ENCODE peak calls at places on chromosomes 12 and 14, in nine cellular contexts. One of them, this sample, is unnamed.
A peak's percentile ranks its signal among the peaks of the same experiment; 100 is the strongest.

GRCh38 chr14:59919582-59920377 is at the start of gene LRRC9:
- DNase-seq in CD4-positive, alpha-beta T cell: peak; percentile 37
- DNase-seq in astrocyte: peak; percentile 0
- DNase-seq in psoas muscle: peak; percentile 9
- DNase-seq in foreskin fibroblast: no peak
- DNase-seq in tibial nerve: no peak
- DNase-seq in cardiac fibroblast: peak; percentile 2
- DNase-seq in endodermal cell: peak; percentile 98
- DNase-seq in cardiac muscle cell: peak; percentile 90
- DNase-seq in this sample: no peak

GRCh38 chr14:30443368-30444007 is 115.5 kb upstream of the G2E3 start:
- DNase-seq in cardiac fibroblast: peak; percentile 65
- DNase-seq in astrocyte: peak; percentile 30
- DNase-seq in psoas muscle: no peak
- DNase-seq in foreskin fibroblast: peak; percentile 10
- DNase-seq in CD4-positive, alpha-beta T cell: no peak
- DNase-seq in endodermal cell: no peak
- DNase-seq in tibial nerve: no peak
- DNase-seq in cardiac muscle cell: peak; percentile 66
- DNase-seq in this sample: no peak

GRCh38 chr12:31682136-31682962 is 22.9 kb downstream of the ETFBKMT start:
- DNase-seq in endodermal cell: peak; percentile 95
- DNase-seq in tibial nerve: peak; percentile 43
- DNase-seq in foreskin fibroblast: peak; percentile 64
- DNase-seq in psoas muscle: no peak
- DNase-seq in cardiac muscle cell: peak; percentile 65
- DNase-seq in astrocyte: peak; percentile 69
- DNase-seq in CD4-positive, alpha-beta T cell: peak; percentile 62
- DNase-seq in cardiac fibroblast: peak; percentile 91
- DNase-seq in this sample: peak; percentile 71

GRCh38 chr14:24259282-24260025 is 3.5 kb downstream of the TGM1 start:
- DNase-seq in CD4-positive, alpha-beta T cell: no peak
- DNase-seq in astrocyte: peak; percentile 53
- DNase-seq in cardiac fibroblast: peak; percentile 38
- DNase-seq in foreskin fibroblast: no peak
- DNase-seq in endodermal cell: no peak
- DNase-seq in tibial nerve: no peak
- DNase-seq in psoas muscle: no peak
- DNase-seq in cardiac muscle cell: no peak
- DNase-seq in this sample: no peak

GRCh38 chr12:42296503-42297109 is 29.3 kb downstream of the ZCRB1 start:
- DNase-seq in CD4-positive, alpha-beta T cell: no peak
- DNase-seq in psoas muscle: no peak
- DNase-seq in endodermal cell: peak; percentile 59
- DNase-seq in cardiac muscle cell: no peak
- DNase-seq in astrocyte: no peak
- DNase-seq in foreskin fibroblast: no peak
- DNase-seq in cardiac fibroblast: peak; percentile 34
- DNase-seq in tibial nerve: no peak
- DNase-seq in this sample: no peak

GRCh38 chr12:44000309-44000952 is 164.6 kb downstream of the TMEM117 start:
- DNase-seq in cardiac muscle cell: peak; percentile 74
- DNase-seq in cardiac fibroblast: peak; percentile 64
- DNase-seq in CD4-positive, alpha-beta T cell: no peak
- DNase-seq in foreskin fibroblast: peak; percentile 13
- DNase-seq in psoas muscle: no peak
- DNase-seq in astrocyte: peak; percentile 8
- DNase-seq in tibial nerve: no peak
- DNase-seq in endodermal cell: peak; percentile 92
- DNase-seq in this sample: no peak

GRCh38 chr14:72565917-72566316 is 328.0 kb downstream of the DPF3 start:
- DNase-seq in foreskin fibroblast: no peak
- DNase-seq in cardiac muscle cell: no peak
- DNase-seq in cardiac fibroblast: no peak
- DNase-seq in astrocyte: no peak
- DNase-seq in tibial nerve: no peak
- DNase-seq in endodermal cell: no peak
- DNase-seq in psoas muscle: no peak
- DNase-seq in CD4-positive, alpha-beta T cell: no peak
- DNase-seq in this sample: no peak

GRCh38 chr14:20578325-20578724 is 9.5 kb downstream of the RNASE11 start:
- DNase-seq in cardiac muscle cell: no peak
- DNase-seq in psoas muscle: no peak
- DNase-seq in tibial nerve: no peak
- DNase-seq in cardiac fibroblast: no peak
- DNase-seq in endodermal cell: peak; percentile 85
- DNase-seq in foreskin fibroblast: no peak
- DNase-seq in astrocyte: no peak
- DNase-seq in CD4-positive, alpha-beta T cell: no peak
- DNase-seq in this sample: no peak

GRCh38 chr12:122018937-122019336 is 2.7 kb upstream of the BCL7A start:
- DNase-seq in psoas muscle: no peak
- DNase-seq in cardiac fibroblast: no peak
- DNase-seq in tibial nerve: no peak
- DNase-seq in astrocyte: no peak
- DNase-seq in CD4-positive, alpha-beta T cell: no peak
- DNase-seq in cardiac muscle cell: no peak
- DNase-seq in endodermal cell: no peak
- DNase-seq in foreskin fibroblast: no peak
- DNase-seq in this sample: no peak

GRCh38 chr12:6373022-6373787 is 2.2 kb downstream of the SCNN1A start:
- DNase-seq in cardiac fibroblast: no peak
- DNase-seq in psoas muscle: no peak
- DNase-seq in tibial nerve: no peak
- DNase-seq in cardiac muscle cell: no peak
- DNase-seq in endodermal cell: no peak
- DNase-seq in astrocyte: no peak
- DNase-seq in foreskin fibroblast: no peak
- DNase-seq in CD4-positive, alpha-beta T cell: no peak
- DNase-seq in this sample: no peak

GRCh38 chr14:36020120-36021029 is 156.1 kb downstream of the PTCSC3 start:
- DNase-seq in psoas muscle: no peak
- DNase-seq in endodermal cell: no peak
- DNase-seq in CD4-positive, alpha-beta T cell: no peak
- DNase-seq in cardiac fibroblast: no peak
- DNase-seq in foreskin fibroblast: no peak
- DNase-seq in tibial nerve: no peak
- DNase-seq in astrocyte: no peak
- DNase-seq in cardiac muscle cell: no peak
- DNase-seq in this sample: no peak

GRCh38 chr12:6161124-6161882 is 36.8 kb upstream of the VWF start:
- DNase-seq in endodermal cell: no peak
- DNase-seq in astrocyte: peak; percentile 67
- DNase-seq in cardiac muscle cell: no peak
- DNase-seq in psoas muscle: peak; percentile 41
- DNase-seq in cardiac fibroblast: peak; percentile 73
- DNase-seq in tibial nerve: no peak
- DNase-seq in foreskin fibroblast: peak; percentile 68
- DNase-seq in CD4-positive, alpha-beta T cell: no peak
- DNase-seq in this sample: no peak

GRCh38 chr12:124484526-124484953 is 82.9 kb downstream of the NCOR2 start:
- DNase-seq in tibial nerve: no peak
- DNase-seq in foreskin fibroblast: no peak
- DNase-seq in astrocyte: no peak
- DNase-seq in cardiac muscle cell: no peak
- DNase-seq in endodermal cell: no peak
- DNase-seq in CD4-positive, alpha-beta T cell: no peak
- DNase-seq in cardiac fibroblast: no peak
- DNase-seq in psoas muscle: no peak
- DNase-seq in this sample: no peak

GRCh38 chr14:50403433-50403832 is 6.8 kb upstream of the CDKL1 start:
- DNase-seq in tibial nerve: no peak
- DNase-seq in cardiac muscle cell: no peak
- DNase-seq in endodermal cell: no peak
- DNase-seq in foreskin fibroblast: no peak
- DNase-seq in psoas muscle: no peak
- DNase-seq in cardiac fibroblast: no peak
- DNase-seq in CD4-positive, alpha-beta T cell: no peak
- DNase-seq in astrocyte: no peak
- DNase-seq in this sample: no peak

GRCh38 chr12:54140958-54141388 is 47.8 kb downstream of the SMUG1 start:
- DNase-seq in psoas muscle: peak; percentile 54
- DNase-seq in endodermal cell: peak; percentile 83
- DNase-seq in foreskin fibroblast: no peak
- DNase-seq in astrocyte: no peak
- DNase-seq in tibial nerve: peak; percentile 36
- DNase-seq in cardiac fibroblast: no peak
- DNase-seq in CD4-positive, alpha-beta T cell: no peak
- DNase-seq in cardiac muscle cell: no peak
- DNase-seq in this sample: no peak

GRCh38 chr12:108757842-108758241 is 26.5 kb upstream of the CORO1C start:
- DNase-seq in cardiac muscle cell: no peak
- DNase-seq in cardiac fibroblast: no peak
- DNase-seq in astrocyte: no peak
- DNase-seq in foreskin fibroblast: no peak
- DNase-seq in tibial nerve: no peak
- DNase-seq in CD4-positive, alpha-beta T cell: no peak
- DNase-seq in psoas muscle: no peak
- DNase-seq in endodermal cell: no peak
- DNase-seq in this sample: no peak

GRCh38 chr12:53623526-53623925 is 2.7 kb downstream of the ATF7 start:
- DNase-seq in foreskin fibroblast: no peak
- DNase-seq in endodermal cell: no peak
- DNase-seq in cardiac muscle cell: no peak
- DNase-seq in CD4-positive, alpha-beta T cell: no peak
- DNase-seq in astrocyte: peak; percentile 52
- DNase-seq in psoas muscle: no peak
- DNase-seq in cardiac fibroblast: peak; percentile 66
- DNase-seq in tibial nerve: peak; percentile 42
- DNase-seq in this sample: no peak

GRCh38 chr14:28157289-28157869 is 609.2 kb upstream of the FOXG1 start:
- DNase-seq in tibial nerve: no peak
- DNase-seq in cardiac fibroblast: no peak
- DNase-seq in cardiac muscle cell: no peak
- DNase-seq in CD4-positive, alpha-beta T cell: no peak
- DNase-seq in astrocyte: no peak
- DNase-seq in endodermal cell: no peak
- DNase-seq in psoas muscle: no peak
- DNase-seq in foreskin fibroblast: no peak
- DNase-seq in this sample: peak; percentile 38

DNA sequence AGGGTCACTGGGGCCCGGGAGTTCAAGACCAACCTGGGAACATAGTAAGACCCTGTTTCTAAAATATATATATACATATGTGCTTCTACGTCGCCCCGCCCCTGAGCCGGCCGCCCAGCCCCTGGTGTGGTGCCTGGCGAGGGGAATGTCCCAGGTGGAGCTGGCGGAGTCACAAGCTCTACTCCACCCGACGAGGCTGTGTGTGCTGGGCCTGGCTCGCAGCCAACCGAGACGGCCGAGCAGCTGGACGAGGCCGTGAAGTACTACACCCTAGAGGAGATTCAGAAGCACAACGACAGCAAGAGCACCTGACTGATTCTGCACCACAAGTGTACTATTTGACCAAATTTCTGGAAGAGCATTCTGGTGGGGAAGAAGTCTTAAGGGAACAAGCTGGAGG is 22.1 kb upstream of the ITPK1 start:
- DNase-seq in cardiac muscle cell: peak; percentile 61
- DNase-seq in CD4-positive, alpha-beta T cell: no peak
- DNase-seq in cardiac fibroblast: peak; percentile 36
- DNase-seq in psoas muscle: peak; percentile 28
- DNase-seq in tibial nerve: no peak
- DNase-seq in foreskin fibroblast: no peak
- DNase-seq in endodermal cell: peak; percentile 52
- DNase-seq in astrocyte: no peak
- DNase-seq in this sample: no peak
- TF ChIP-seq CTCF in cardiac muscle cell: peak; percentile 14
- TF ChIP-seq CTCF in CD4-positive, alpha-beta T cell: no peak
- TF ChIP-seq CTCF in cardiac fibroblast: no peak
- TF ChIP-seq CTCF in psoas muscle: no peak
- TF ChIP-seq CTCF in tibial nerve: no peak
- TF ChIP-seq CTCF in foreskin fibroblast: no peak
- TF ChIP-seq CTCF in endodermal cell: peak; percentile 38
- TF ChIP-seq CTCF in astrocyte: no peak
- TF ChIP-seq CTCF in this sample: no peak

GRCh38 chr14:22558221-22558913 is 30.7 kb downstream of the DAD1 start:
- DNase-seq in astrocyte: no peak
- DNase-seq in CD4-positive, alpha-beta T cell: no peak
- DNase-seq in endodermal cell: peak; percentile 84
- DNase-seq in cardiac muscle cell: no peak
- DNase-seq in psoas muscle: no peak
- DNase-seq in tibial nerve: no peak
- DNase-seq in foreskin fibroblast: no peak
- DNase-seq in cardiac fibroblast: no peak
- DNase-seq in this sample: no peak
- TF ChIP-seq CTCF in astrocyte: no peak
- TF ChIP-seq CTCF in CD4-positive, alpha-beta T cell: peak; percentile 60
- TF ChIP-seq CTCF in endodermal cell: peak; percentile 79
- TF ChIP-seq CTCF in cardiac muscle cell: peak; percentile 39
- TF ChIP-seq CTCF in psoas muscle: no peak
- TF ChIP-seq CTCF in tibial nerve: no peak
- TF ChIP-seq CTCF in foreskin fibroblast: peak; percentile 8
- TF ChIP-seq CTCF in cardiac fibroblast: peak; percentile 37
- TF ChIP-seq CTCF in this sample: no peak

GRCh38 chr12:115456946-115457689 is 773.1 kb upstream of the TBX3 start:
- DNase-seq in tibial nerve: no peak
- DNase-seq in astrocyte: no peak
- DNase-seq in CD4-positive, alpha-beta T cell: no peak
- DNase-seq in endodermal cell: peak; percentile 90
- DNase-seq in psoas muscle: no peak
- DNase-seq in cardiac fibroblast: peak; percentile 8
- DNase-seq in cardiac muscle cell: peak; percentile 62
- DNase-seq in foreskin fibroblast: no peak
- DNase-seq in this sample: no peak
- TF ChIP-seq CTCF in tibial nerve: no peak
- TF ChIP-seq CTCF in astrocyte: no peak
- TF ChIP-seq CTCF in CD4-positive, alpha-beta T cell: no peak
- TF ChIP-seq CTCF in endodermal cell: peak; percentile 87
- TF ChIP-seq CTCF in psoas muscle: no peak
- TF ChIP-seq CTCF in cardiac fibroblast: peak; percentile 23
- TF ChIP-seq CTCF in cardiac muscle cell: no peak
- TF ChIP-seq CTCF in foreskin fibroblast: no peak
- TF ChIP-seq CTCF in this sample: no peak

GRCh38 chr14:45156067-45156466 is 20.3 kb downstream of the FANCM start:
- DNase-seq in cardiac fibroblast: peak; percentile 26
- DNase-seq in psoas muscle: no peak
- DNase-seq in CD4-positive, alpha-beta T cell: no peak
- DNase-seq in foreskin fibroblast: no peak
- DNase-seq in tibial nerve: no peak
- DNase-seq in cardiac muscle cell: no peak
- DNase-seq in endodermal cell: no peak
- DNase-seq in astrocyte: peak; percentile 23
- DNase-seq in this sample: no peak
- TF ChIP-seq CTCF in cardiac fibroblast: no peak
- TF ChIP-seq CTCF in psoas muscle: no peak
- TF ChIP-seq CTCF in CD4-positive, alpha-beta T cell: no peak
- TF ChIP-seq CTCF in foreskin fibroblast: no peak
- TF ChIP-seq CTCF in tibial nerve: no peak
- TF ChIP-seq CTCF in cardiac muscle cell: peak; percentile 11
- TF ChIP-seq CTCF in endodermal cell: no peak
- TF ChIP-seq CTCF in astrocyte: no peak
- TF ChIP-seq CTCF in this sample: no peak